ENCODE peak calls at places on chromosomes 12 and 14, in eight cellular contexts. N is activated CD8-positive, alpha-beta memory T cell treated with anti-CD3 and anti-CD28 coated beads, Interleukin-2, amount 50 U/mL, for 4 hours; W is HCT116; J is NAMALWA; T is Right ventricle myocardium superior; U is NCI-H1092; I is stimulated activated CD8-positive, alpha-beta memory T cell treated with anti-CD3 and anti-CD28 coated beads, Interleukin-15, amount 100 ng/mL, for 1 hour; G is head of caudate nucleus. K is an unnamed sample.

GRCh38 chr12:104605685-104606084 is 148.9 kb downstream of the CHST11 start:
- DNase-seq in I (no peak), G (peak), N (no peak), T (peak), J (no peak), U (no peak), W (no peak), K (no peak)

GRCh38 chr14:61876362-61877049 is 114.3 kb downstream of the SNAPC1 start:
- DNase-seq in W (no peak), U (peak), N (no peak), T (no peak), G (no peak), J (no peak), I (no peak), K (no peak)

GRCh38 chr12:122873540-122873939 is 22.4 kb downstream of the VPS37B start:
- DNase-seq in I (no peak), J (no peak), G (peak), U (no peak), N (no peak), W (no peak), T (no peak), K (no peak)

GRCh38 chr12:122842505-122843405 is 7.5 kb downstream of the HIP1R start:
- DNase-seq in G (no peak), W (no peak), N (no peak), I (no peak), J (no peak), U (no peak), T (peak), K (no peak)

GRCh38 chr12:57214398-57214781 is 2.2 kb upstream of the NXPH4 start:
- DNase-seq in G (peak), I (peak), N (peak), T (peak), W (no peak), U (peak), J (peak), K (peak)

GRCh38 chr14:64654072-64654899 is 49.9 kb upstream of the PLEKHG3 start:
- DNase-seq in G (no peak), J (no peak), T (no peak), U (no peak), W (no peak), N (no peak), I (no peak), K (no peak)

GRCh38 chr14:33040548-33041140 is 102.0 kb downstream of the NPAS3 start:
- DNase-seq in J (peak), G (no peak), I (no peak), W (no peak), T (no peak), U (no peak), N (no peak), K (no peak)

GRCh38 chr14:25095784-25096390 is 45.9 kb upstream of the STXBP6 start:
- DNase-seq in U (no peak), J (no peak), G (no peak), N (no peak), I (no peak), T (no peak), W (no peak), K (no peak)

GRCh38 chr14:80584638-80585505 is 356.7 kb downstream of the CEP128 start:
- DNase-seq in U (no peak), J (no peak), N (no peak), G (no peak), W (peak), T (no peak), I (no peak), K (no peak)

GRCh38 chr14:36996133-36996856 is 176.1 kb downstream of the SLC25A21 start:
- DNase-seq in I (no peak), W (no peak), T (no peak), G (no peak), J (no peak), U (no peak), N (no peak), K (no peak)

GRCh38 chr12:99157946-99158345 is 489.6 kb upstream of the GARIN6 start:
- DNase-seq in U (no peak), T (no peak), N (no peak), J (no peak), W (no peak), I (no peak), G (no peak), K (no peak)

GRCh38 chr12:89098390-89099102 is 253.8 kb downstream of the DUSP6 start:
- DNase-seq in I (no peak), J (no peak), W (no peak), T (peak), U (peak), N (no peak), G (peak), K (no peak)

GRCh38 chr14:26589998-26590397 is 7.8 kb downstream of the NOVA1 start:
- DNase-seq in T (no peak), I (no peak), N (no peak), J (no peak), G (no peak), U (no peak), W (no peak), K (no peak)

GRCh38 chr12:1934068-1934467 is 15.6 kb upstream of the CACNA2D4 start:
- DNase-seq in U (no peak), W (no peak), I (no peak), N (no peak), J (no peak), T (no peak), G (no peak), K (no peak)

GRCh38 chr12:89706551-89707348 is 1.9 kb downstream of the ATP2B1 start:
- DNase-seq in G (peak), I (no peak), W (no peak), U (no peak), J (peak), N (no peak), T (no peak), K (no peak)

GRCh38 chr12:45168976-45169375 is 46.9 kb upstream of the ANO6 start:
- DNase-seq in N (no peak), G (no peak), T (no peak), W (no peak), J (no peak), U (no peak), I (no peak), K (no peak)

GRCh38 chr14:52835122-52835903 is 43.9 kb upstream of the GNPNAT1 start:
- DNase-seq in U (peak), J (no peak), T (no peak), W (peak), N (no peak), G (peak), I (no peak), K (no peak)